ENCODE peak calls at places on chromosomes 1 and 21, in five cellular contexts. One of them, this sample, is unnamed.

GRCh38 chr1:154497026-154497806 is 4.8 kb upstream of the TDRD10 start:
- DNase-seq in A172: no peak
- DNase-seq in heart left ventricle: peak; percentile 66
- DNase-seq in activated effector memory CD4-positive, alpha-beta T cell treated with Interleukin-2 at 50 U/mL for 16 hours: no peak
- DNase-seq in fibroblast of the aortic adventitia: no peak
- DNase-seq in this sample: no peak

GRCh38 chr1:84174051-84174556 is 30.0 kb downstream of the PRKACB start:
- DNase-seq in A172: peak; percentile 66
- DNase-seq in heart left ventricle: no peak
- DNase-seq in activated effector memory CD4-positive, alpha-beta T cell treated with Interleukin-2 at 50 U/mL for 16 hours: no peak
- DNase-seq in fibroblast of the aortic adventitia: peak; percentile 39
- DNase-seq in this sample: peak; percentile 73

GRCh38 chr1:240801445-240801844 is 189.5 kb upstream of the GREM2 start:
- DNase-seq in A172: no peak
- DNase-seq in heart left ventricle: no peak
- DNase-seq in activated effector memory CD4-positive, alpha-beta T cell treated with Interleukin-2 at 50 U/mL for 16 hours: no peak
- DNase-seq in fibroblast of the aortic adventitia: peak; percentile 47
- DNase-seq in this sample: no peak

GRCh38 chr1:156571261-156571958 is 955 bp downstream of the IQGAP3 start:
- DNase-seq in A172: peak; percentile 87
- DNase-seq in heart left ventricle: no peak
- DNase-seq in activated effector memory CD4-positive, alpha-beta T cell treated with Interleukin-2 at 50 U/mL for 16 hours: no peak
- DNase-seq in fibroblast of the aortic adventitia: peak; percentile 86
- DNase-seq in this sample: no peak

GRCh38 chr21:30227633-30228404 is 11.9 kb upstream of the CLDN8 start:
- DNase-seq in A172: peak; percentile 97
- DNase-seq in heart left ventricle: no peak
- DNase-seq in activated effector memory CD4-positive, alpha-beta T cell treated with Interleukin-2 at 50 U/mL for 16 hours: no peak
- DNase-seq in fibroblast of the aortic adventitia: peak; percentile 80
- DNase-seq in this sample: no peak

GRCh38 chr1:54835131-54835898 is 34.2 kb upstream of the TTC22 start:
- DNase-seq in A172: no peak
- DNase-seq in heart left ventricle: no peak
- DNase-seq in activated effector memory CD4-positive, alpha-beta T cell treated with Interleukin-2 at 50 U/mL for 16 hours: no peak
- DNase-seq in fibroblast of the aortic adventitia: no peak
- DNase-seq in this sample: no peak

GRCh38 chr1:213977486-213977842 is 10.3 kb upstream of the PROX1 start:
- DNase-seq in A172: no peak
- DNase-seq in heart left ventricle: no peak
- DNase-seq in activated effector memory CD4-positive, alpha-beta T cell treated with Interleukin-2 at 50 U/mL for 16 hours: no peak
- DNase-seq in fibroblast of the aortic adventitia: no peak
- DNase-seq in this sample: no peak

GRCh38 chr1:163174524-163175437 is 27.9 kb downstream of the RGS5 start:
- DNase-seq in A172: peak; percentile 58
- DNase-seq in heart left ventricle: peak; percentile 62
- DNase-seq in activated effector memory CD4-positive, alpha-beta T cell treated with Interleukin-2 at 50 U/mL for 16 hours: no peak
- DNase-seq in fibroblast of the aortic adventitia: peak; percentile 87
- DNase-seq in this sample: peak; percentile 7

GRCh38 chr1:175218786-175219447 is 26.3 kb upstream of the KIAA0040 start:
- DNase-seq in A172: no peak
- DNase-seq in heart left ventricle: no peak
- DNase-seq in activated effector memory CD4-positive, alpha-beta T cell treated with Interleukin-2 at 50 U/mL for 16 hours: no peak
- DNase-seq in fibroblast of the aortic adventitia: no peak
- DNase-seq in this sample: no peak

GRCh38 chr1:65421341-65422174 is 1.1 kb downstream of the LEPR start:
- DNase-seq in A172: no peak
- DNase-seq in heart left ventricle: no peak
- DNase-seq in activated effector memory CD4-positive, alpha-beta T cell treated with Interleukin-2 at 50 U/mL for 16 hours: no peak
- DNase-seq in fibroblast of the aortic adventitia: peak; percentile 52
- DNase-seq in this sample: peak; percentile 57

GRCh38 chr1:54798769-54799641 is 2.1 kb downstream of the TTC22 start:
- DNase-seq in A172: peak; percentile 75
- DNase-seq in heart left ventricle: no peak
- DNase-seq in activated effector memory CD4-positive, alpha-beta T cell treated with Interleukin-2 at 50 U/mL for 16 hours: no peak
- DNase-seq in fibroblast of the aortic adventitia: peak; percentile 43
- DNase-seq in this sample: no peak

GRCh38 chr1:219772265-219773036 is 155.9 kb downstream of the SLC30A10 start:
- DNase-seq in A172: no peak
- DNase-seq in heart left ventricle: peak; percentile 76
- DNase-seq in activated effector memory CD4-positive, alpha-beta T cell treated with Interleukin-2 at 50 U/mL for 16 hours: no peak
- DNase-seq in fibroblast of the aortic adventitia: no peak
- DNase-seq in this sample: no peak

GRCh38 chr1:27527223-27527856 is 37.4 kb upstream of the WASF2 start:
- DNase-seq in A172: no peak
- DNase-seq in heart left ventricle: peak; percentile 79
- DNase-seq in activated effector memory CD4-positive, alpha-beta T cell treated with Interleukin-2 at 50 U/mL for 16 hours: peak; percentile 13
- DNase-seq in fibroblast of the aortic adventitia: no peak
- DNase-seq in this sample: no peak

GRCh38 chr1:44261963-44262362 is 48.7 kb downstream of the DMAP1 start:
- DNase-seq in A172: no peak
- DNase-seq in heart left ventricle: no peak
- DNase-seq in activated effector memory CD4-positive, alpha-beta T cell treated with Interleukin-2 at 50 U/mL for 16 hours: no peak
- DNase-seq in fibroblast of the aortic adventitia: no peak
- DNase-seq in this sample: no peak

GRCh38 chr1:37544530-37544929 is 9.6 kb downstream of the SNIP1 start:
- DNase-seq in A172: no peak
- DNase-seq in heart left ventricle: no peak
- DNase-seq in activated effector memory CD4-positive, alpha-beta T cell treated with Interleukin-2 at 50 U/mL for 16 hours: no peak
- DNase-seq in fibroblast of the aortic adventitia: no peak
- DNase-seq in this sample: no peak

GRCh38 chr1:203462878-203463277 is 12.7 kb upstream of the PRELP start:
- DNase-seq in A172: peak; percentile 80
- DNase-seq in heart left ventricle: no peak
- DNase-seq in activated effector memory CD4-positive, alpha-beta T cell treated with Interleukin-2 at 50 U/mL for 16 hours: no peak
- DNase-seq in fibroblast of the aortic adventitia: peak; percentile 80
- DNase-seq in this sample: no peak

GRCh38 chr21:38714998-38715397 is 90.7 kb upstream of the ETS2 start:
- DNase-seq in A172: no peak
- DNase-seq in heart left ventricle: no peak
- DNase-seq in activated effector memory CD4-positive, alpha-beta T cell treated with Interleukin-2 at 50 U/mL for 16 hours: no peak
- DNase-seq in fibroblast of the aortic adventitia: no peak
- DNase-seq in this sample: no peak

GRCh38 chr1:19762175-19762779 is 37.4 kb downstream of the TMCO4 start:
- DNase-seq in A172: peak; percentile 25
- DNase-seq in heart left ventricle: no peak
- DNase-seq in activated effector memory CD4-positive, alpha-beta T cell treated with Interleukin-2 at 50 U/mL for 16 hours: no peak
- DNase-seq in fibroblast of the aortic adventitia: peak; percentile 26
- DNase-seq in this sample: no peak

GRCh38 chr1:18599096-18599495 is 31.6 kb upstream of the PAX7 start:
- DNase-seq in A172: peak; percentile 19
- DNase-seq in heart left ventricle: no peak
- DNase-seq in activated effector memory CD4-positive, alpha-beta T cell treated with Interleukin-2 at 50 U/mL for 16 hours: no peak
- DNase-seq in fibroblast of the aortic adventitia: peak; percentile 3
- DNase-seq in this sample: peak; percentile 69

GRCh38 chr1:175373786-175374623 is 181.4 kb upstream of the KIAA0040 start:
- DNase-seq in A172: peak; percentile 9
- DNase-seq in heart left ventricle: no peak
- DNase-seq in activated effector memory CD4-positive, alpha-beta T cell treated with Interleukin-2 at 50 U/mL for 16 hours: no peak
- DNase-seq in fibroblast of the aortic adventitia: no peak
- DNase-seq in this sample: peak; percentile 44

GRCh38 chr1:88973520-88974137 is 18.8 kb downstream of the KYAT3 start:
- DNase-seq in A172: no peak
- DNase-seq in heart left ventricle: no peak
- DNase-seq in activated effector memory CD4-positive, alpha-beta T cell treated with Interleukin-2 at 50 U/mL for 16 hours: no peak
- DNase-seq in fibroblast of the aortic adventitia: peak; percentile 74
- DNase-seq in this sample: peak; percentile 24

GRCh38 chr1:211643324-211644212 is 31.9 kb downstream of the NEK2 start:
- DNase-seq in A172: peak; percentile 52
- DNase-seq in heart left ventricle: no peak
- DNase-seq in activated effector memory CD4-positive, alpha-beta T cell treated with Interleukin-2 at 50 U/mL for 16 hours: no peak
- DNase-seq in fibroblast of the aortic adventitia: no peak
- DNase-seq in this sample: peak; percentile 74

GRCh38 chr1:198068280-198068679 is 88.5 kb upstream of the NEK7 start:
- DNase-seq in A172: no peak
- DNase-seq in heart left ventricle: no peak
- DNase-seq in activated effector memory CD4-positive, alpha-beta T cell treated with Interleukin-2 at 50 U/mL for 16 hours: no peak
- DNase-seq in fibroblast of the aortic adventitia: no peak
- DNase-seq in this sample: peak; percentile 1

GRCh38 chr1:197081117-197081753 is 14.2 kb upstream of the F13B start:
- DNase-seq in A172: no peak
- DNase-seq in heart left ventricle: no peak
- DNase-seq in activated effector memory CD4-positive, alpha-beta T cell treated with Interleukin-2 at 50 U/mL for 16 hours: no peak
- DNase-seq in fibroblast of the aortic adventitia: no peak
- DNase-seq in this sample: no peak

GRCh38 chr1:159132271-159132881 is 39.0 kb upstream of the CADM3 start:
- DNase-seq in A172: peak; percentile 54
- DNase-seq in heart left ventricle: peak; percentile 37
- DNase-seq in activated effector memory CD4-positive, alpha-beta T cell treated with Interleukin-2 at 50 U/mL for 16 hours: peak; percentile 43
- DNase-seq in fibroblast of the aortic adventitia: peak; percentile 72
- DNase-seq in this sample: peak; percentile 69

GRCh38 chr1:204207136-204207616 is 6.6 kb downstream of the GOLT1A start:
- DNase-seq in A172: peak; percentile 31
- DNase-seq in heart left ventricle: peak; percentile 63
- DNase-seq in activated effector memory CD4-positive, alpha-beta T cell treated with Interleukin-2 at 50 U/mL for 16 hours: peak; percentile 58
- DNase-seq in fibroblast of the aortic adventitia: peak; percentile 23
- DNase-seq in this sample: peak; percentile 52

GRCh38 chr1:160284220-160284781 is 632 bp downstream of the PEX19 start:
- DNase-seq in A172: peak; percentile 62
- DNase-seq in heart left ventricle: no peak
- DNase-seq in activated effector memory CD4-positive, alpha-beta T cell treated with Interleukin-2 at 50 U/mL for 16 hours: no peak
- DNase-seq in fibroblast of the aortic adventitia: peak; percentile 78
- DNase-seq in this sample: peak; percentile 31

GRCh38 chr1:175134500-175134899 is 58.1 kb downstream of the KIAA0040 start:
- DNase-seq in A172: no peak
- DNase-seq in heart left ventricle: no peak
- DNase-seq in activated effector memory CD4-positive, alpha-beta T cell treated with Interleukin-2 at 50 U/mL for 16 hours: no peak
- DNase-seq in fibroblast of the aortic adventitia: no peak
- DNase-seq in this sample: no peak